ENCODE peak calls at places on chromosomes 12 and 14, in five cellular contexts. E is GM06990, C is heart right ventricle, J is foreskin fibroblast, X is fibroblast of lung. I is an unnamed sample.

GRCh38 chr12:25502071-25502555 is 51.0 kb downstream of the LMNTD1 start:
- DNase-seq in E (no peak), C (no peak), J (no peak), X (no peak), I (no peak)

GRCh38 chr12:53489242-53489915 is 9.9 kb downstream of the MAP3K12 start:
- DNase-seq in E (no peak), C (no peak), J (no peak), X (no peak), I (no peak)

GRCh38 chr14:77063581-77064289 is 34.3 kb upstream of the CIPC start:
- DNase-seq in E (no peak), C (no peak), J (no peak), X (peak), I (no peak)

GRCh38 chr12:74537126-74537706 is 419 bp upstream of the ATXN7L3B start:
- DNase-seq in E (no peak), C (no peak), J (peak), X (peak), I (no peak)

GRCh38 chr12:5088586-5089264 is 45.0 kb downstream of the KCNA5 start:
- DNase-seq in E (no peak), C (peak), J (peak), X (peak), I (no peak)

GRCh38 chr14:104228221-104228620 is 89.8 kb downstream of the KIF26A start:
- DNase-seq in E (no peak), C (no peak), J (no peak), X (no peak), I (no peak)

GRCh38 chr12:125549836-125550235 is 484.6 kb downstream of the AACS start:
- DNase-seq in E (no peak), C (no peak), J (no peak), X (no peak), I (no peak)

GRCh38 chr14:100906420-100906819 is 2.9 kb upstream of the RTL1 start:
- DNase-seq in E (no peak), C (no peak), J (no peak), X (no peak), I (no peak)

GRCh38 chr14:71555654-71556559 is 376.3 kb upstream of the RGS6 start:
- DNase-seq in E (peak), C (no peak), J (no peak), X (no peak), I (no peak)

GRCh38 chr12:21615441-21615840 is 10.8 kb upstream of the GYS2 start:
- DNase-seq in E (no peak), C (no peak), J (no peak), X (no peak), I (no peak)

GRCh38 chr14:24398943-24399801 is at the start of gene NYNRIN:
- DNase-seq in E (no peak), C (peak), J (no peak), X (no peak), I (peak)

GRCh38 chr12:13250416-13250815 is 53.9 kb downstream of the EMP1 start:
- DNase-seq in E (no peak), C (no peak), J (peak), X (no peak), I (no peak)

GRCh38 chr12:58342736-58343135 is 401.4 kb downstream of the ATP23 start:
- DNase-seq in E (no peak), C (no peak), J (peak), X (no peak), I (no peak)

GRCh38 chr12:43284441-43284840 is 267.6 kb downstream of the ADAMTS20 start:
- DNase-seq in E (no peak), C (no peak), J (no peak), X (peak), I (no peak)

GRCh38 chr14:72892103-72892878 is 1.6 kb downstream of the DPF3 start:
- DNase-seq in E (peak), C (peak), J (peak), X (peak), I (peak)

GRCh38 chr12:33439587-33440011 is at the start of gene SYT10:
- DNase-seq in E (peak), C (no peak), J (no peak), X (no peak), I (peak)

GRCh38 chr12:53218551-53219114 is 11.6 kb upstream of the ITGB7 start:
- DNase-seq in E (no peak), C (peak), J (no peak), X (peak), I (no peak)

GRCh38 chr12:1277905-1278304 is 286.9 kb downstream of the ERC1 start:
- DNase-seq in E (peak), C (no peak), J (no peak), X (no peak), I (no peak)

GRCh38 chr12:105427883-105428282 is 97.4 kb downstream of the C12orf75 start:
- DNase-seq in E (no peak), C (no peak), J (no peak), X (no peak), I (no peak)

GRCh38 chr12:91183565-91183964 is 948 bp upstream of the DCN start:
- DNase-seq in E (no peak), C (no peak), J (no peak), X (no peak), I (no peak)

GRCh38 chr12:92614502-92614901 is 88.3 kb upstream of the PLEKHG7 start:
- DNase-seq in E (no peak), C (no peak), J (no peak), X (no peak), I (no peak)

GRCh38 chr12:79687711-79688270 is 3.0 kb downstream of the PAWR start:
- DNase-seq in E (no peak), C (no peak), J (no peak), X (no peak), I (no peak)

GRCh38 chr14:73227812-73228781 is 9.2 kb upstream of the PAPLN start:
- DNase-seq in E (no peak), C (peak), J (peak), X (peak), I (no peak)

GRCh38 chr14:45798659-45799058 is 545.7 kb upstream of the MIS18BP1 start:
- DNase-seq in E (no peak), C (no peak), J (no peak), X (no peak), I (no peak)

GRCh38 chr14:51014625-51015024 is 70.3 kb upstream of the PYGL start:
- DNase-seq in E (no peak), C (no peak), J (no peak), X (no peak), I (no peak)

GRCh38 chr12:1826867-1827705 is 6.7 kb downstream of the LRTM2 start:
- DNase-seq in E (no peak), C (no peak), J (no peak), X (no peak), I (no peak)

GRCh38 chr14:103679351-103679750 is 35.9 kb downstream of the XRCC3 start:
- DNase-seq in E (peak), C (peak), J (no peak), X (peak), I (no peak)

GRCh38 chr14:23160924-23161522 is 22.4 kb downstream of the SLC7A8 start:
- DNase-seq in E (no peak), C (no peak), J (peak), X (peak), I (no peak)

GRCh38 chr12:79689477-79690155 is 1.1 kb downstream of the PAWR start:
- DNase-seq in E (peak), C (peak), J (no peak), X (peak), I (peak)

GRCh38 chr12:124471828-124472227 is 95.6 kb downstream of the NCOR2 start:
- DNase-seq in E (no peak), C (no peak), J (no peak), X (no peak), I (no peak)

GRCh38 chr12:111201495-111202236 is 167.2 kb downstream of the PHETA1 start:
- DNase-seq in E (no peak), C (no peak), J (no peak), X (no peak), I (no peak)

GRCh38 chr14:105881021-105881930 is 354.9 kb downstream of the TMEM121 start:
- DNase-seq in E (no peak), C (peak), J (no peak), X (no peak), I (peak)

GRCh38 chr12:116266220-116266619 is 11.3 kb downstream of the MED13L start:
- DNase-seq in E (no peak), C (no peak), J (no peak), X (peak), I (no peak)

GRCh38 chr12:109423392-109423791 is 53.7 kb downstream of the KCTD10 start:
- DNase-seq in E (no peak), C (no peak), J (no peak), X (no peak), I (no peak)

GRCh38 chr12:30420561-30420960 is 275.1 kb downstream of the IPO8 start:
- DNase-seq in E (no peak), C (no peak), J (no peak), X (no peak), I (no peak)

GRCh38 chr14:34710744-34711143 is 3.6 kb downstream of the CFL2 start:
- DNase-seq in E (no peak), C (no peak), J (no peak), X (peak), I (no peak)

GRCh38 chr14:100215330-100215885 is 23.5 kb upstream of the YY1 start:
- DNase-seq in E (no peak), C (no peak), J (no peak), X (no peak), I (no peak)

GRCh38 chr12:2613674-2614073 is 181.1 kb upstream of the FKBP4 start:
- DNase-seq in E (no peak), C (no peak), J (peak), X (peak), I (no peak)

GRCh38 chr12:106030210-106031175 is 108.3 kb downstream of the NUAK1 start:
- DNase-seq in E (no peak), C (no peak), J (peak), X (peak), I (no peak)

GRCh38 chr14:93161411-93161940 is 23.2 kb downstream of the MOAP1 start:
- DNase-seq in E (no peak), C (no peak), J (no peak), X (no peak), I (no peak)

GRCh38 chr14:90356925-90357324 is 25.2 kb upstream of the NRDE2 start:
- DNase-seq in E (no peak), C (no peak), J (no peak), X (no peak), I (no peak)

GRCh38 chr14:90355540-90356518 is 24.1 kb upstream of the NRDE2 start:
- DNase-seq in E (no peak), C (no peak), J (no peak), X (no peak), I (no peak)

GRCh38 chr14:90349729-90350128 is 18.0 kb upstream of the NRDE2 start:
- DNase-seq in E (peak), C (no peak), J (no peak), X (no peak), I (no peak)

DNA sequence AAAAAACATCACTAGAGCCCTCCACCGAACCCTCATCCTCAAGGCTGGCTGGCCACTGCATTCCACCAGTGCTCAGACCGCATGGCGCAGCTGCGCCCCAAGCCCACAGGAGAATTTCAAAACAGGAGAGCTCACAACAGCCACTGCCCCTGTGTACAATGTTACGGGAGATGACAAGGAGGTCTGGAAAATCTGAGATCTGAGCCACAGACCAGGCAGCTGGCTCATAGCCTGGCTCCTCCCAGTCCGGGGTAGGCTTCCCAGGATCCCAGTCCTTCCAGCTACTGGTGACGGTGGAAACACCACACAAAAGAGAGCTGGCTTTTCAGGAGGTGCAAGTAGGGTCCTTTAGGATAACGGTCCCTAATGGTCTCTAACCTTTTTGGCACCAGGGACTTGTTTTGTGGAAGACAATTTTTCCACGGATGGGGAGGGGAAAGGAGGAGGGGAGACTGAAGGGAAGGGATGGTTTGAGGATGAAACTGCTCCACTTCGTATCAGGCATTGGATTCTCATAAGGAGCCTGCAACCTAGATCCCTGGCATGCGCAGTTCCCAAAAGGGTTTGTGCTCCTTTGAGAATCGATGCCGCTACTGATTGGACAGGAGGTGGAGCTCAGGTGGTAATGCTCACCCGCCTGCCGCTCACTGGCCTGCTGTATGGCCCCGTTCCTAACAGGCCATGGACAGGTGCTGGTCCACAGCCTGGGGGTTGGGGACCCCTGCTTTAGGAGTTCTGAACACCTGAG is 23.0 kb upstream of the NRDE2 start:
- DNase-seq in E (no peak), C (no peak), J (no peak), X (no peak), I (no peak)
- TF ChIP-seq CTCF in E (no peak), C (no peak), J (no peak), X (no peak), I (no peak)

DNA sequence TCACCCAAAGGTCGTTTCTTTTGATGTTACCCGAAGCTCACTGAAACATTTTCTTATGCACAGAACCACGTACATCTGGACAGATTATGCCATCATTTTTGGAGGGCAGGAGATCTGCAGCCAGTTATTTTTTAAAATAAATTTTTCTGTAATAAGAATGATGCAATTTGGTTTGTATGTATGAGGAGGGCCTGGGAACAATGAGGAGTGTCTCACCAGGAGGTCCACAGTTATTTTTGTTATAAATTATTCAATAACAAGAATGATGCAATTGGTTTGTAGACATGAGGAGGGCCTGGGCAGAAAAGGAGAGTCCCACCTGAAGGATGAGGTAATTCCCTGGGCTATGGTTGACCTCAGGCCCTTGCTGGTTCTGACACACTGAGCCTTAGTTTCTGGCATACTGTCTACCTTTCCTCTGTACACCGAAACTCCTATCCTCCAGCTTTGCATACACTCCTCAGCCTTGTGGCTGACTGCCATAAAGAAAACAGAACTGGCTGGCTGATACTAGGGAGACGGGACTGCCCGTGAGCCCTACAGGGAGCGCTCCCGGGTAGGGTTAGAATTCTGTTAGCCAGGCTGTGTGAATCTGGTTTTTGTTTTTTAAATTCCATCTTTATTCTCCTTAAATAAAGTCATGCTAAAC is 9.0 kb upstream of the DCD start:
- DNase-seq in E (no peak), C (no peak), J (no peak), X (no peak), I (no peak)
- TF ChIP-seq CTCF in E (no peak), C (no peak), J (no peak), X (no peak), I (no peak)

GRCh38 chr14:75467763-75468162 is 39.9 kb downstream of the JDP2 start:
- DNase-seq in E (no peak), C (no peak), J (no peak), X (no peak), I (no peak)

GRCh38 chr14:75470238-75470797 is 42.5 kb downstream of the JDP2 start:
- DNase-seq in E (peak), C (no peak), J (no peak), X (no peak), I (no peak)

GRCh38 chr14:75471059-75471458 is 43.2 kb downstream of the JDP2 start:
- DNase-seq in E (no peak), C (no peak), J (no peak), X (no peak), I (no peak)

GRCh38 chr14:75469164-75469563 is 41.3 kb downstream of the JDP2 start:
- DNase-seq in E (no peak), C (no peak), J (no peak), X (no peak), I (no peak)

GRCh38 chr14:75469606-75470237 is 41.9 kb downstream of the JDP2 start:
- DNase-seq in E (no peak), C (no peak), J (no peak), X (no peak), I (no peak)
- TF ChIP-seq CTCF in E (no peak), C (no peak), J (no peak), X (no peak), I (no peak)

GRCh38 chr12:6752181-6752930 is 585 bp downstream of the MLF2 start:
- DNase-seq in E (no peak), C (no peak), J (no peak), X (peak), I (no peak)
- TF ChIP-seq CTCF in E (no peak), C (peak), J (peak), X (peak), I (no peak)

GRCh38 chr12:113316155-113316554 is 18.8 kb downstream of the SLC8B1 start:
- DNase-seq in E (no peak), C (no peak), J (no peak), X (no peak), I (no peak)
- TF ChIP-seq CTCF in E (peak), C (no peak), J (no peak), X (peak), I (no peak)

I was measured in mesothelial cell of epicardium.